ENCODE peak calls at places on chromosomes 13 and 19, in nine cellular contexts. Q is pancreas; K is fibroblast of lung; C is colonic mucosa; R is right cardiac atrium; U is CD4-positive, CD25-positive, alpha-beta regulatory T cell; A is lower lobe of right lung; E is CD8-positive, alpha-beta T cell; S is suprapubic skin. M is an unnamed sample. For H3K4me1, the result is how much of the 10 kb centered on the place peaks cover.

GRCh38 chr13:89066868-89067466 is 1395.8 kb downstream of the SLITRK5 start:
- DNase-seq in S (no peak), U (no peak), E (no peak), C (peak), R (no peak), Q (peak), K (peak), A (no peak), M (no peak)

GRCh38 chr19:30666301-30666803 is 294.2 kb downstream of the ZNF536 start:
- DNase-seq in R (peak), Q (peak), S (no peak), K (peak), E (peak), A (no peak), U (peak), C (peak), M (peak)

GRCh38 chr19:3057275-3057714 is 5.0 kb downstream of the TLE5 start:
- DNase-seq in K (peak), C (peak), R (peak), E (no peak), S (peak), A (peak), U (no peak), Q (peak), M (peak)

GRCh38 chr13:41222259-41222852 is 28.0 kb upstream of the KBTBD7 start:
- DNase-seq in U (peak), C (peak), A (no peak), Q (peak), S (no peak), R (no peak), E (peak), K (peak), M (peak)

GRCh38 chr13:93147946-93148345 is 78.7 kb upstream of the GPC6 start:
- DNase-seq in U (no peak), A (no peak), E (no peak), R (no peak), Q (no peak), K (no peak), S (no peak), C (no peak), M (no peak)

GRCh38 chr13:20378721-20379120 is 146.6 kb upstream of the GJB6 start:
- DNase-seq in C (no peak), U (no peak), K (no peak), R (no peak), E (no peak), A (no peak), S (no peak), Q (no peak), M (no peak)

GRCh38 chr13:43054803-43055802 is 31.7 kb downstream of the DNAJC15 start:
- DNase-seq in Q (no peak), K (peak), S (no peak), C (peak), R (peak), A (no peak), U (no peak), E (peak), M (no peak)

GRCh38 chr19:5820785-5821184 is 15.9 kb downstream of the NRTN start:
- DNase-seq in A (no peak), K (no peak), S (no peak), C (no peak), U (no peak), E (no peak), R (no peak), Q (no peak), M (no peak)

GRCh38 chr13:38866649-38867048 is 124.0 kb downstream of the STOML3 start:
- DNase-seq in S (no peak), A (no peak), U (no peak), Q (no peak), K (no peak), R (no peak), E (no peak), C (no peak), M (no peak)

GRCh38 chr13:28584873-28585317 is 74.0 kb upstream of the POMP start:
- DNase-seq in R (no peak), C (no peak), U (no peak), Q (no peak), S (no peak), E (no peak), K (peak), A (no peak), M (no peak)

GRCh38 chr19:43782689-43783231 is 2.0 kb upstream of the KCNN4 start:
- DNase-seq in K (no peak), S (no peak), C (peak), E (peak), A (no peak), U (peak), R (no peak), Q (no peak), M (no peak)

GRCh38 chr13:61563645-61564044 is 148.0 kb upstream of the PCDH20 start:
- DNase-seq in Q (no peak), A (no peak), S (no peak), K (no peak), U (no peak), C (no peak), E (no peak), R (no peak), M (no peak)
- H3K4me1 ChIP-seq in Q (under half), A (under half), S (under half), K (under half), U (under half), C (under half), E (under half), R (under half), M (under half)

GRCh38 chr13:114124921-114125320 is 7.5 kb downstream of the RASA3 start:
- DNase-seq in C (no peak), A (no peak), S (no peak), K (peak), Q (no peak), R (no peak), U (peak), E (peak), M (no peak)

GRCh38 chr13:114123876-114124275 is 8.5 kb downstream of the RASA3 start:
- DNase-seq in U (no peak), K (no peak), S (no peak), R (no peak), A (no peak), C (no peak), Q (no peak), E (peak), M (no peak)

GRCh38 chr13:114122591-114123211 is 9.7 kb downstream of the RASA3 start:
- DNase-seq in K (no peak), A (peak), S (no peak), U (no peak), E (peak), C (no peak), Q (no peak), R (no peak), M (peak)

GRCh38 chr13:114124486-114124885 is 7.9 kb downstream of the RASA3 start:
- DNase-seq in U (no peak), S (no peak), K (no peak), C (no peak), E (no peak), R (no peak), Q (no peak), A (no peak), M (no peak)

DNA sequence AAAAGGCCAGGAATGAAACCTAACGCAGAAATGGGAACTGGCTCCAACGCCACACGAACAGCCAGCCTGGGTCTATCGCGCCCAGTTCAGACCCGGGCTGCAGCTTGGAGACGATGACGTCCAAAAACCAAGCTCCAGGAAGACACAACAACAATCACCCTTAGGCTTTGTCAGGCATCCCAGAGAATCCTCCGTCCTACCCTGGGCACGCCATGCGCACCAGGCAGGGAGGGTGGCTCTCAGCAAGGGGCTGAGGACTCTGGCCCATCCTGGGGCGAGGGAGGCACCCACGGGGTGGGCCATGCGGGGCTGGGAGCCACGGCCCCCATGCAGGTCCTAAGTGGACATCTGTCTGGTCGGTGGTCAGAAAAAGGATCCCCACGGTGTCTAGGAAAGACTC is 9.0 kb downstream of the RASA3 start:
- DNase-seq in A (no peak), U (no peak), K (no peak), Q (no peak), C (no peak), S (no peak), R (no peak), E (peak), M (peak)
- H3K4me3 ChIP-seq in A (no peak), U (no peak), K (no peak), Q (no peak), C (no peak), S (no peak), R (no peak), E (peak), M (no peak)

DNA sequence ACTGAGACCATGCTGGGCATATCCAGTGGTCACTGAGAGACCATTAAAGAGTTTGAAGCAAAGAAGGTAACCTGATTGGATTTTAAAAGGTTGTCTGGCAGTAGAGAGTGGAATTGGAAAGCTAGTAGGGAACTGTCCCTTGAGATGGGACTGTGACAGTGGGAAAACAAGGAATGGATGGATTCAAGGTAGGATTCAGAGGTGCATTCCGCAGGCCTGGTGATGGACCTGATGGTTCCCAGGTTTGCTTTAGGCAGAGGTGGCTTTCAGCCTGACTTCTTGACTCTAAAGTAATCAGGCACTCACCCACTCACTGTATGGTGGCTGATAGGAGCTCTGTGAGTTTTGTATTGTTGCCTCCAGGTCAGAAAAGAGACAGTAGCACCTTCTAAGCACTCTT is 73.0 kb downstream of the DHRS12 start:
- DNase-seq in U (no peak), R (no peak), A (no peak), S (no peak), Q (no peak), C (no peak), K (no peak), E (no peak), M (no peak)
- H3K27ac ChIP-seq in U (no peak), R (peak), A (no peak), S (peak), Q (peak), C (no peak), K (peak), E (no peak), M (peak)

DNA sequence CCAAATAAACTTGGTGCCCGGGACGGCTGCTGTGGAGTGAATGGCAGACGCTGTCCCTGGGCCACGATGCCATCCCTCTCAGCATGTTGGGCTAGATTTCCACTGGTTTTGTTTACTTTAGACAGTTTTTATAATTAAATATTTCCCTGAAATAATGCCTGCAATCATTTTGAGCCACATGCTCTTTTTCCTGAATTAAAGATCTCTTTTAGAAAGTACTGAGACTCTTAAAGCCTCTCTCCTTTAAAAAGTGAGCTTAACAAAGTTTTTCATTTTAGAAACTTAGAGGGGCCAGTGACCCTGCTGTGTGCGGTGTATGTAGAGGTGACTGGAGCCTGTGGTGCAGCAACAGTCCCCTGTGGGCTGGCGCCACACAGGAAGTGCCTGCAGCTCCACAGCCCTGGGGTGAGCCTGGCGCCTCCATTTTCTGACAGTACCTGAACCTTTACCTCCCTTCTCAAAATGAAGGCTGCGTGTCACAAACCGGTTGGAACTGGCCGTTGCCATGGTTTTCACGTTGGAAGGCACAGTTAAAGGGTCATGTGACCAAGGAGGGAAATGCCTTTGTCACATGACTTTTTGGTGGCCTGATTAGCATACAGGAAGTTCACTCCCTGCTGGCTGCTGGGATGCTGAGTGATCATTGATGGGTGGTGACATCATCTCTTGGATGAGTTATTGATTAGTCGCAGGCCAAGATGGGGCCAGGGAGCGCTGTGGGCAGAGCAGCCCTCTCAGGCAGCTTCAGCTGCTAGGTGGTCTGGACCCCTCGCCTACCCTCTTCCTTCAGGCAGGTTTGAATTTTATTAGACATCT is 26.3 kb downstream of the TSSK6 start:
- DNase-seq in A (peak), U (peak), Q (peak), E (peak), K (peak), R (peak), C (peak), S (peak), M (peak)
- H3K4me1 ChIP-seq in A (half or more), U (under half), Q (under half), E (half or more), K (under half), R (under half), C (under half), S (half or more), M (under half)

DNA sequence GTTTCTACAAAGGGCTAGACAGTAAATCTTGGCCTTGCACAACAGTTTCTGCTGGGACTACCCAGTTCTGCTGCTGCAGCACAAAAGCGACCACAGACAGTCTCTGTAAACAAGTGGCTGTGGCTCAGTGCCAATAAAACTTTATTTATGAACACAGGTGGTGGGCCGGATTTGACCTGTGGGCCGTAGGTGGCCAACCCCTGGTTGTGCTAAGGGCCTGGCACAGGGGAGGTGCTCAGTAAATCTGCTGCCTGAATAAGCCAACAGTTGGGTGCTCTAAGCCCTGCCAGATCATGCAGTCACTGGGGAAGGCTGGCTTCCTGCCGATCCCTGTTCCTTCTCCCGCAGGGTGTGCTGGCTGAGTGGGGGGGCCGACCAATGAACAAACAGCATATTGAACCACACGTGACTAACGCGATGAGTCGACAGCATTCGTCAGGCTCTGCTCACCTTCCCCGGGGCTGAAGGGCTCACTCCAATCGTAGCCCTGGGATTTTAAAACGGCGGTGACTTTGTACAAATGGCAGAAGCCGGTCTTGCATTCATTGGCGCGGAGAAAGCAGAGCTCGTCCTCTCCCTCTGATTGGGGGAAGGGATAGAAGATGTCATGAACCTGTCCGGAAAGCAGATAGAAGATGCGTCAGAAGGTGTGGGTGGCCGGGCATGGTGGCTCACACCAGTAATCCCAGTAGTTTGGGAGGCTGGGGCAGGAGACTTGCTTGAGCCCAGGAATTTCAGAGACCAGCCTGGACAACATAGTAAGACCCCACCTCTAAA is 24.3 kb upstream of the MYDGF start:
- DNase-seq in S (peak), R (peak), C (no peak), A (no peak), E (no peak), K (peak), Q (no peak), U (no peak), M (no peak)
- H3K4me3 ChIP-seq in S (no peak), R (no peak), C (no peak), A (no peak), E (no peak), K (no peak), Q (no peak), U (no peak), M (no peak)

GRCh38 chr19:45492137-45492626 is 4.7 kb downstream of the RTN2 start:
- DNase-seq in K (no peak), A (no peak), Q (no peak), S (no peak), R (no peak), U (no peak), E (no peak), C (no peak), M (no peak)
- H3K27ac ChIP-seq in K (no peak), A (no peak), Q (no peak), S (no peak), R (no peak), U (no peak), E (no peak), C (no peak), M (no peak)

M was measured in ascending aorta.